ENCODE peak calls at places on chromosomes 5 and 9, in eight cellular contexts. C, K, Y, M, W, E, T and U are unnamed samples.

GRCh38 chr9:106025449-106025848 is 331.1 kb downstream of the TMEM38B start:
- DNase-seq in K (no peak), M (no peak), W (no peak), C (no peak), Y (no peak), E (no peak), T (no peak), U (no peak)

GRCh38 chr9:7206221-7206758 is 448.5 kb downstream of the KDM4C start:
- DNase-seq in E (no peak), M (no peak), W (no peak), K (no peak), T (no peak), C (no peak), Y (no peak), U (no peak)

GRCh38 chr5:147415663-147416062 is 94.2 kb downstream of the DPYSL3 start:
- DNase-seq in E (no peak), W (no peak), K (no peak), T (no peak), Y (no peak), M (no peak), C (no peak), U (no peak)

GRCh38 chr9:99693888-99694287 is 127.8 kb upstream of the NR4A3 start:
- DNase-seq in T (peak), Y (no peak), M (no peak), W (no peak), C (no peak), K (no peak), E (no peak), U (no peak)

GRCh38 chr5:33328842-33329241 is 111.9 kb upstream of the TARS1 start:
- DNase-seq in C (no peak), K (no peak), E (no peak), Y (no peak), T (no peak), M (no peak), W (no peak), U (no peak)

GRCh38 chr5:98656106-98656795 is 117.2 kb upstream of the RGMB start:
- DNase-seq in C (no peak), E (no peak), W (no peak), M (no peak), Y (no peak), T (peak), K (no peak), U (peak)

GRCh38 chr9:3237121-3237520 is 288.7 kb downstream of the RFX3 start:
- DNase-seq in W (no peak), K (no peak), E (no peak), C (no peak), Y (no peak), T (peak), M (no peak), U (no peak)

GRCh38 chr5:55965525-55965924 is 29.2 kb downstream of the IL6ST start:
- DNase-seq in Y (no peak), K (no peak), W (no peak), M (no peak), T (no peak), C (no peak), E (no peak), U (no peak)

GRCh38 chr5:103561670-103562069 is 919 bp downstream of the NUDT12 start:
- DNase-seq in K (no peak), M (peak), C (peak), T (peak), E (no peak), Y (no peak), W (no peak), U (no peak)

GRCh38 chr5:32710335-32710858 is 724 bp upstream of the NPR3 start:
- DNase-seq in E (no peak), M (peak), Y (peak), C (no peak), K (no peak), T (peak), W (no peak), U (no peak)

GRCh38 chr9:78004478-78005229 is 27.0 kb downstream of the GNAQ start:
- DNase-seq in C (peak), E (no peak), M (peak), T (peak), W (no peak), K (no peak), Y (no peak), U (no peak)

GRCh38 chr5:65902104-65902503 is 24.3 kb upstream of the ERBIN start:
- DNase-seq in K (no peak), W (no peak), Y (no peak), E (no peak), C (no peak), M (no peak), T (no peak), U (no peak)

GRCh38 chr5:60497706-60498500 is 202.1 kb downstream of the DEPDC1B start:
- DNase-seq in M (no peak), C (no peak), T (no peak), K (no peak), Y (no peak), E (no peak), W (no peak), U (no peak)

GRCh38 chr9:71604197-71605063 is 163.9 kb downstream of the CEMIP2 start:
- DNase-seq in Y (peak), T (peak), K (peak), M (peak), W (peak), C (peak), E (peak), U (peak)

GRCh38 chr5:67272453-67273130 is 76.0 kb upstream of the CD180 start:
- DNase-seq in E (no peak), K (no peak), Y (no peak), W (no peak), M (no peak), C (no peak), T (no peak), U (no peak)

GRCh38 chr5:37615184-37615583 is 224.7 kb downstream of the GDNF start:
- DNase-seq in Y (no peak), K (no peak), M (no peak), C (peak), T (peak), W (no peak), E (no peak), U (no peak)

GRCh38 chr5:122144236-122144635 is 14.9 kb downstream of the ZNF474 start:
- DNase-seq in K (no peak), T (peak), Y (no peak), E (no peak), W (no peak), C (no peak), M (no peak), U (no peak)

GRCh38 chr9:34372598-34373011 is 4.1 kb downstream of the MYORG start:
- DNase-seq in E (no peak), K (no peak), Y (no peak), M (no peak), T (no peak), C (no peak), W (no peak), U (no peak)

GRCh38 chr5:43192558-43193170 is 639 bp downstream of the NIM1K start:
- DNase-seq in K (no peak), T (peak), Y (no peak), M (no peak), W (peak), E (peak), C (no peak), U (peak)

GRCh38 chr5:65382582-65382981 is 99.1 kb downstream of the ADAMTS6 start:
- DNase-seq in M (no peak), K (no peak), E (no peak), W (no peak), C (no peak), T (no peak), Y (no peak), U (no peak)

GRCh38 chr9:518540-518939 is 303.9 kb downstream of the DOCK8 start:
- DNase-seq in E (no peak), Y (no peak), W (peak), T (no peak), M (no peak), K (no peak), C (no peak), U (no peak)

GRCh38 chr5:6159864-6160199 is 218.5 kb downstream of the MED10 start:
- DNase-seq in Y (no peak), C (no peak), M (no peak), T (no peak), E (no peak), W (no peak), K (no peak), U (no peak)

GRCh38 chr9:130480673-130481072 is 35.9 kb downstream of the ASS1 start:
- DNase-seq in M (no peak), K (no peak), E (no peak), Y (no peak), T (no peak), W (no peak), C (no peak), U (no peak)

GRCh38 chr5:122077451-122078115 is 476 bp downstream of the LOX start:
- DNase-seq in Y (no peak), T (peak), K (no peak), C (peak), M (peak), W (no peak), E (no peak), U (peak)

GRCh38 chr5:135107101-135107500 is 73.1 kb upstream of the PITX1 start:
- DNase-seq in E (no peak), W (no peak), K (no peak), M (no peak), C (no peak), Y (no peak), T (no peak), U (no peak)

GRCh38 chr5:111227226-111227782 is 3.1 kb downstream of the CAMK4 start:
- DNase-seq in W (no peak), E (no peak), K (no peak), M (no peak), C (no peak), Y (no peak), T (no peak), U (no peak)

GRCh38 chr5:133292300-133292699 is 240.5 kb downstream of the HSPA4 start:
- DNase-seq in K (no peak), W (no peak), C (peak), T (no peak), M (peak), E (no peak), Y (no peak), U (no peak)

GRCh38 chr9:34197756-34198711 is 19.2 kb downstream of the UBAP1 start:
- DNase-seq in C (peak), M (no peak), W (no peak), T (no peak), Y (no peak), K (no peak), E (no peak), U (no peak)

GRCh38 chr9:38396371-38396671 is 3.8 kb downstream of the ALDH1B1 start:
- DNase-seq in W (no peak), E (no peak), C (no peak), M (no peak), T (no peak), Y (no peak), K (no peak), U (no peak)

GRCh38 chr9:16721972-16722371 is 148.5 kb downstream of the BNC2 start:
- DNase-seq in C (peak), E (no peak), K (no peak), W (no peak), M (peak), Y (no peak), T (peak), U (no peak)